ENCODE peak calls at places on chromosomes 1 and 21, in five cellular contexts. P, W, J, Q and Y are unnamed samples.

GRCh38 chr1:28329395-28330153 is 734 bp downstream of the MED18 start:
- DNase-seq in P (peak; percentile 68), W (peak; percentile 34), Q (peak; percentile 61), J (no peak), Y (peak; percentile 39)

GRCh38 chr1:41420351-41420750 is 59.1 kb downstream of the FOXO6 start:
- DNase-seq in P (no peak), Q (no peak), J (no peak), W (no peak), Y (no peak)

GRCh38 chr1:47113178-47113577 is 24.1 kb upstream of the CYP4A22 start:
- DNase-seq in W (no peak), Q (no peak), J (no peak), P (no peak), Y (no peak)

GRCh38 chr21:33234618-33235520 is 5.1 kb downstream of the IFNAR2 start:
- DNase-seq in W (no peak), Q (no peak), J (no peak), P (no peak), Y (peak; percentile 4)

GRCh38 chr1:248748211-248748610 is 7.3 kb downstream of the LYPD8 start:
- DNase-seq in Q (no peak), P (no peak), J (no peak), W (no peak), Y (no peak)

GRCh38 chr1:9319208-9319788 is 26.6 kb downstream of the SPSB1 start:
- DNase-seq in P (no peak), J (no peak), W (no peak), Q (no peak), Y (no peak)

GRCh38 chr1:21497466-21498061 is 11.7 kb upstream of the ALPL start:
- DNase-seq in P (no peak), Q (no peak), W (no peak), J (no peak), Y (peak; percentile 51)

GRCh38 chr1:243313635-243314536 is 58.0 kb downstream of the SDCCAG8 start:
- DNase-seq in P (no peak), Q (no peak), J (no peak), W (no peak), Y (no peak)

GRCh38 chr1:151455231-151455630 is 4.1 kb downstream of the POGZ start:
- DNase-seq in Q (no peak), W (no peak), J (no peak), P (no peak), Y (no peak)

GRCh38 chr1:173392895-173393654 is 84.1 kb upstream of the PRDX6 start:
- DNase-seq in P (no peak), Q (no peak), J (no peak), W (peak; percentile 94), Y (no peak)

GRCh38 chr1:27380223-27380622 is 2.9 kb downstream of the CD164L2 start:
- DNase-seq in W (no peak), Q (no peak), P (no peak), J (no peak), Y (no peak)

GRCh38 chr1:154652893-154653292 is 44.9 kb upstream of the ADAR start:
- DNase-seq in P (no peak), Q (no peak), J (no peak), W (no peak), Y (no peak)

GRCh38 chr21:42187976-42188653 is 30.8 kb upstream of the ABCG1 start:
- DNase-seq in J (peak; percentile 89), Q (no peak), W (peak; percentile 23), P (no peak), Y (no peak)

GRCh38 chr21:42215942-42216725 is 2.8 kb upstream of the ABCG1 start:
- DNase-seq in W (no peak), J (no peak), P (no peak), Q (no peak), Y (no peak)

GRCh38 chr1:101022294-101022693 is 3.3 kb downstream of the DPH5 start:
- DNase-seq in Q (no peak), J (no peak), W (peak; percentile 57), P (no peak), Y (no peak)

GRCh38 chr1:111476761-111477309 is 3.1 kb downstream of the C1orf162 start:
- DNase-seq in W (no peak), Q (no peak), P (no peak), J (peak; percentile 46), Y (no peak)

GRCh38 chr1:69688178-69688577 is 120.5 kb downstream of the LRRC7 start:
- DNase-seq in P (no peak), J (no peak), Q (no peak), W (no peak), Y (no peak)

GRCh38 chr1:204202481-204202880 is 6.2 kb upstream of the KISS1 start:
- DNase-seq in W (no peak), Q (no peak), J (no peak), P (no peak), Y (no peak)

GRCh38 chr1:192521734-192522133 is 53.8 kb upstream of the RGS1 start:
- DNase-seq in J (no peak), W (no peak), P (no peak), Q (no peak), Y (no peak)

GRCh38 chr1:87077959-87078673 is 163.7 kb downstream of the HS2ST1 start:
- DNase-seq in Q (no peak), W (no peak), J (no peak), P (no peak), Y (no peak)

GRCh38 chr21:16302851-16303282 is 573.1 kb downstream of the USP25 start:
- DNase-seq in J (no peak), W (peak; percentile 95), P (peak; percentile 68), Q (no peak), Y (no peak)

GRCh38 chr21:16420086-16420724 is 690.4 kb downstream of the USP25 start:
- DNase-seq in P (peak; percentile 61), Q (no peak), W (peak; percentile 84), J (no peak), Y (no peak)

GRCh38 chr1:15107052-15107687 is 46.4 kb upstream of the TMEM51 start:
- DNase-seq in P (no peak), W (no peak), J (no peak), Q (no peak), Y (no peak)

GRCh38 chr1:181061891-181062777 is 26.4 kb upstream of the IER5 start:
- DNase-seq in J (peak; percentile 22), W (no peak), Q (peak; percentile 64), P (peak; percentile 86), Y (no peak)

GRCh38 chr1:28190996-28191645 is 14.6 kb upstream of the PTAFR start:
- DNase-seq in Q (no peak), W (no peak), J (no peak), P (peak; percentile 18), Y (no peak)

GRCh38 chr1:8217011-8217711 is 100.8 kb upstream of the SLC45A1 start:
- DNase-seq in P (peak; percentile 66), W (peak; percentile 36), J (peak; percentile 22), Q (no peak), Y (no peak)
- H3K4me3 ChIP-seq in P (peak overlapping the region; percentile 64), W (no peak overlapping the region), J (peak overlapping the region; percentile 2), Q (no peak overlapping the region), Y (no peak overlapping the region)

GRCh38 chr1:162065016-162065415 is 4.5 kb upstream of the NOS1AP start:
- DNase-seq in Q (no peak), P (no peak), W (no peak), J (no peak), Y (no peak)

GRCh38 chr1:162072770-162073169 is 3.3 kb downstream of the NOS1AP start:
- DNase-seq in Q (no peak), P (no peak), J (no peak), W (no peak), Y (no peak)

GRCh38 chr1:162070825-162071224 is 1.3 kb downstream of the NOS1AP start:
- DNase-seq in P (no peak), J (no peak), W (no peak), Q (no peak), Y (peak; percentile 36)

GRCh38 chr1:162070094-162070748 is 730 bp downstream of the NOS1AP start:
- DNase-seq in Q (peak; percentile 67), P (peak; percentile 54), J (peak; percentile 22), W (no peak), Y (peak; percentile 38)

GRCh38 chr1:162069334-162070093 is at the start of gene NOS1AP:
- DNase-seq in P (peak; percentile 85), W (peak; percentile 38), J (peak; percentile 71), Q (peak; percentile 89), Y (peak; percentile 89)
- TF ChIP-seq CTCF in P (no peak), W (no peak), J (no peak), Q (no peak), Y (no peak)

DNA sequence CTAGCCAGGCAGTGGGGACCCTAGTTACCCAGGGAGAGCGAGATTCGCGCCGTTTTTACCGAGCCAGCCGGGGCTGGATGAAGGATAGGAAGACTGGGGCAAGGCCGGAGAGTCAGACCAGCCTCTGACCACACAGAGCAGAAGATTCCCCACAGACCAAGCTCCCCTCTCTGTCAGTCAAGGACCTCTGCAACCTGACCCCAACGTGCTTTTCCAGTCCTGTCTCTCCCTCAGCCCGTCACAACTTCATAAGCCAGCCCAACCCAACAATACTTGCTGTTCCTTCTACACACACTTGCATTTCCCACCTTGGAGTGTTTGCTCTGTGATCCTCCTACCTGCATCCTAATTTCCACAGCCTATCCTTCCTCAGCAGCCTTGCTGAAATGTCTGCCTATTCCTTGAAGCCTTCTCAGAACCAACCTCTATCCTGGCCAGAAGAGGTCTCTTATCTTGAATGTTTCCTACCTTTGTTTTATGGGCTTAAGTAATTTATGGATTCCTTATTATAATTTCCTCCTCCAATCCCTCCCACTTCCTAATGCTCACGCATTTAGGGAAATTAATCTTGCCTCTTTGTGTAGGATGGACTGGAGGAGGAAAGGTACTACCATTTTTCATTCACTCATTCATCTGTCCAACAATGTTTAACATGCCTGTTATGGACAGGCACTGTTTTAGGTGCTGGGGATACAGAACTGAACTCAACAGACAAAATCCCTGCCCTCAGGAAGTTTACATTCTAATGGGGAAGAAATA is at the start of gene GSTM3:
- DNase-seq in W (no peak), Q (no peak), J (no peak), P (no peak), Y (no peak)
- H3K4me3 ChIP-seq in W (peak within 1 kb of the TSS; percentile 72), Q (peak within 1 kb of the TSS; percentile 36), J (peak within 1 kb of the TSS; percentile 82), P (peak within 1 kb of the TSS; percentile 86), Y (peak within 1 kb of the TSS; percentile 45)

DNA sequence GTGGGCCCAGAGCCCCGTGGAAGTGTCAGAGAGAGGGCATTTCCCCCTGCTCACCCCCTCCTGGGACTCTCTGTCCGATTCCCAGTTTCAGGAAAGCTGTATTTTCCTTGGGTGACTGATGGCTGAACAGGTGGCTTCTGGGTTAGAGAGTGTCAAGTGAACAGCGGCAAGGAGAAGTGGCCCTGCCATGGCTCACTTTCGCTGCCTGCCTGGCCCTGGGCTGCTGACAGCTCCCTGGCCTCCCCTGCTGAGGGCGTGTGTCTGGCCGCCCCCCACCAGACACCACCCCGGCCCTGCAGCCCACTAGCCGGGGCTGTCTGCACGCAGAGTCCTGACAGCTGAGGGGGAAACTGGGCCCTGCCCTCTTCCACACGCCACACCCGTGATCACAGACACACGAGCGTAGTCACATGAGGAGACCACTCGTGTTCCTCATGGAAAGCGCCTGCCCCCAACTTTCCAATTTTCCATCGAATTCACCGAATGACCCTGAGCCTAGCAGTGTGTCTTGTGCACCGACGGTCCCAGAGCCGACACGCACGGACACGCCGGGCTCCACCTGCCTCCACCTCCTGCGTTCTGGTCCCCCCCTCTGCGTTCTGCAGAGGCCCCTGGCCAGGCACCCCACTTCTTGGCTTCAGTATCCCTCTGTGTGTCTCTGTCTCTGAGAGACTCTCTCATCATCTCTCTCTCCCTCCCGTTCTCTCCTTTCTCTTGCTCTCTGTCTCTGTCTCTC is 60.6 kb upstream of the CASZ1 start:
- DNase-seq in Q (peak; percentile 33), W (no peak), J (no peak), P (peak; percentile 65), Y (no peak)
- TF ChIP-seq CTCF in Q (no peak), W (no peak), J (no peak), P (no peak), Y (no peak)